ENCODE peak calls at places on chromosomes 5 and 9, in four cellular contexts. J is adipocyte, R is cardiac fibroblast, I is RWPE2. C is an unnamed sample.

GRCh38 chr5:13976867-13977479 is 32.5 kb upstream of the DNAH5 start:
- DNase-seq in I (no peak), R (peak), J (peak), C (no peak)

GRCh38 chr5:134138416-134139376 is 24.2 kb downstream of the TCF7 start:
- DNase-seq in J (peak), R (no peak), I (peak), C (no peak)

GRCh38 chr9:90966475-90967150 is 165.0 kb downstream of the SYK start:
- DNase-seq in J (peak), R (no peak), I (no peak), C (no peak)

GRCh38 chr9:133237271-133237731 is 28.3 kb upstream of the OBP2B start:
- DNase-seq in R (peak), J (peak), I (no peak), C (no peak)

GRCh38 chr5:172356047-172356446 is 72.5 kb upstream of the UBTD2 start:
- DNase-seq in J (no peak), R (no peak), I (no peak), C (no peak)

GRCh38 chr5:154273028-154273617 is 82.6 kb downstream of the GALNT10 start:
- DNase-seq in I (no peak), R (peak), J (peak), C (peak)

GRCh38 chr5:87246046-87246445 is 21.6 kb upstream of the RASA1 start:
- DNase-seq in I (no peak), J (no peak), R (no peak), C (no peak)

GRCh38 chr5:96245401-96246091 is 187.5 kb downstream of the PCSK1 start:
- DNase-seq in I (no peak), J (peak), R (no peak), C (no peak)

GRCh38 chr5:98770911-98771322 is 2.5 kb upstream of the RGMB start:
- DNase-seq in I (no peak), J (no peak), R (peak), C (no peak)

GRCh38 chr5:115543931-115544370 is 624 bp downstream of the FEM1C start:
- DNase-seq in J (peak), R (peak), I (no peak), C (peak)

GRCh38 chr5:37841223-37841622 is 1.4 kb upstream of the GDNF start:
- DNase-seq in J (no peak), R (no peak), I (no peak), C (no peak)

GRCh38 chr9:77648458-77649108 is 461 bp upstream of the GNA14 start:
- DNase-seq in J (peak), I (no peak), R (peak), C (no peak)

GRCh38 chr5:103178167-103178566 is 58.1 kb downstream of the PPIP5K2 start:
- DNase-seq in I (no peak), J (peak), R (no peak), C (no peak)

GRCh38 chr5:2714805-2715204 is 36.7 kb downstream of the IRX2 start:
- DNase-seq in J (no peak), R (no peak), I (peak), C (no peak)

GRCh38 chr9:102669220-102669619 is 325.9 kb upstream of the CYLC2 start:
- DNase-seq in J (no peak), I (no peak), R (no peak), C (no peak)

GRCh38 chr5:95725937-95726810 is 5.0 kb upstream of the RHOBTB3 start:
- DNase-seq in I (no peak), J (peak), R (peak), C (no peak)

GRCh38 chr9:101536938-101537337 is 3.3 kb downstream of the RNF20 start:
- DNase-seq in I (no peak), R (peak), J (peak), C (no peak)

GRCh38 chr5:74477082-74477453 is 163.5 kb downstream of the ENC1 start:
- DNase-seq in I (no peak), J (no peak), R (no peak), C (no peak)
- H3K4me3 ChIP-seq in I (no peak), J (no peak), R (no peak), C (no peak)

GRCh38 chr5:29054694-29055093 is 2016.3 kb upstream of the CDH9 start:
- DNase-seq in R (no peak), J (no peak), I (no peak), C (no peak)

GRCh38 chr5:29051509-29051908 is 2013.1 kb upstream of the CDH9 start:
- DNase-seq in R (no peak), J (no peak), I (no peak), C (no peak)

GRCh38 chr5:29054282-29054681 is 2015.9 kb upstream of the CDH9 start:
- DNase-seq in I (no peak), J (no peak), R (no peak), C (no peak)
- H3K4me3 ChIP-seq in I (no peak), J (no peak), R (no peak), C (no peak)

GRCh38 chr5:29351170-29351569 is 1842.3 kb upstream of the CDH6 start:
- DNase-seq in R (no peak), I (no peak), J (no peak), C (no peak)
- H3K4me3 ChIP-seq in R (no peak), I (no peak), J (no peak), C (no peak)

DNA sequence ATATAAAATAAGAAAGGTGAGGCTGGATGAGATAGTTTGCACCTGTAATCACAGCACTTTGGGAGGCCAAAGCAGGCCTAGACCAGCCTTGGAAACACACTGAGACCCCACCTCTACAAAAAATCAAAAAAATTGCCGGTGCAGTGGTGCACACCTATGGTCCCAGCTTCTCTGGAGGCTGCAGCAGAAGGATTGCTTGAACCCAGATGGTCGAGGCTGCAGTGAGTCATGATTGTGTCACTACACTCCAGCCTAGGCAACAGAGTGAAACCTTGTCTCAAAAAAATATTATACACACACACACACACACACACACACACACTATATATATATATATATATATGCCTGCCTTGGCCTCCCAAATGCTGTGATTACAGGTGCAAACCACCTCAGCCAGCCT is 1.3 kb downstream of the SLC35D2 start:
- DNase-seq in J (peak), I (no peak), R (no peak), C (no peak)
- H3K4me3 ChIP-seq in J (peak), I (no peak), R (no peak), C (no peak)

GRCh38 chr9:116276651-116277121 is 123.1 kb downstream of the PAPPA start:
- DNase-seq in R (no peak), I (no peak), J (no peak), C (no peak)

GRCh38 chr9:116279230-116279629 is 125.6 kb downstream of the PAPPA start:
- DNase-seq in J (no peak), R (peak), I (no peak), C (no peak)

GRCh38 chr9:116278326-116278725 is 124.7 kb downstream of the PAPPA start:
- DNase-seq in R (peak), I (no peak), J (no peak), C (no peak)

GRCh38 chr9:116274293-116274692 is 120.7 kb downstream of the PAPPA start:
- DNase-seq in R (peak), J (no peak), I (no peak), C (no peak)

GRCh38 chr9:116275418-116276295 is 122.1 kb downstream of the PAPPA start:
- DNase-seq in I (no peak), R (peak), J (peak), C (no peak)
- H3K4me3 ChIP-seq in I (no peak), R (no peak), J (no peak), C (no peak)

C was measured in gastrocnemius medialis.